ENCODE peak calls at places on chromosomes 6 and 20, in six cellular contexts. J is omental fat pad; G is activated CD4-positive, CD25-positive, alpha-beta regulatory T cell treated with anti-CD3 and anti-CD28 coated beads, Interleukin-2, amount 50 U/mL, for 16 hours; K is GM19239; Z is NCI-H2171; L is CD8-positive, alpha-beta memory T cell. A is an unnamed sample.
A peak's percentile ranks its signal among the peaks of the same experiment; 100 is the strongest.

GRCh38 chr6:89433637-89434499 is 916 bp downstream of the ANKRD6 start:
- DNase-seq in J (no peak), G (no peak), K (peak; percentile 27), Z (no peak), L (peak; percentile 17), A (peak; percentile 28)

GRCh38 chr6:139977887-139978332 is 603.5 kb upstream of the CITED2 start:
- DNase-seq in J (no peak), G (no peak), K (no peak), Z (no peak), L (no peak), A (no peak)

GRCh38 chr6:43243649-43244321 is 504 bp downstream of the TTBK1 start:
- DNase-seq in J (no peak), G (no peak), K (no peak), Z (no peak), L (no peak), A (no peak)

GRCh38 chr6:135851442-135852271 is at the start of gene PDE7B:
- DNase-seq in J (peak; percentile 52), G (no peak), K (peak; percentile 14), Z (no peak), L (peak; percentile 10), A (peak; percentile 26)

GRCh38 chr20:22374066-22374465 is 210.3 kb downstream of the FOXA2 start:
- DNase-seq in J (no peak), G (no peak), K (no peak), Z (no peak), L (no peak), A (no peak)

GRCh38 chr20:34558320-34559202 is at the start of gene MAP1LC3A:
- DNase-seq in J (peak; percentile 93), G (peak; percentile 91), K (peak; percentile 96), Z (no peak), L (peak; percentile 96), A (peak; percentile 97)

GRCh38 chr6:150668882-150669476 is 69.3 kb downstream of the PLEKHG1 start:
- DNase-seq in J (no peak), G (no peak), K (no peak), Z (no peak), L (no peak), A (no peak)

GRCh38 chr6:155200012-155200411 is 63.8 kb upstream of the CLDN20 start:
- DNase-seq in J (no peak), G (no peak), K (no peak), Z (no peak), L (no peak), A (no peak)

GRCh38 chr6:13407368-13407708 is 79.0 kb upstream of the TBC1D7 start:
- DNase-seq in J (no peak), G (no peak), K (no peak), Z (no peak), L (no peak), A (no peak)

GRCh38 chr6:39347906-39348585 is 25.5 kb upstream of the KCNK16 start:
- DNase-seq in J (peak; percentile 35), G (peak; percentile 4), K (peak; percentile 73), Z (peak; percentile 40), L (peak; percentile 5), A (peak; percentile 31)

GRCh38 chr20:20064303-20064702 is 12.0 kb downstream of the CFAP61 start:
- DNase-seq in J (no peak), G (no peak), K (no peak), Z (no peak), L (no peak), A (no peak)

A was measured in immature natural killer cell.